ENCODE peak calls at places on chromosomes 12 and 14, in nine cellular contexts. R is fibroblast of lung, V is Panc1, K is coronary artery, M is hepatocyte, O is tibial nerve, T is GM10248, Z is mesothelial cell of epicardium, Q is astrocyte of the spinal cord. W is an unnamed sample.

GRCh38 chr12:132480620-132481132 is 9.3 kb upstream of the FBRSL1 start:
- DNase-seq in Q (no peak), M (no peak), T (no peak), V (no peak), Z (no peak), R (no peak), O (no peak), K (no peak), W (no peak)

GRCh38 chr12:25806271-25806670 is 152.2 kb upstream of the RASSF8 start:
- DNase-seq in K (no peak), T (no peak), Q (peak), O (no peak), V (no peak), R (peak), Z (no peak), M (no peak), W (no peak)

GRCh38 chr14:89674906-89675305 is 257.9 kb upstream of the FOXN3 start:
- DNase-seq in M (no peak), Q (no peak), Z (no peak), V (no peak), K (no peak), R (no peak), O (no peak), T (no peak), W (no peak)

GRCh38 chr12:8035440-8036010 is 3.0 kb downstream of the FOXJ2 start:
- DNase-seq in K (no peak), T (no peak), Q (no peak), R (no peak), V (no peak), Z (no peak), O (no peak), M (peak), W (no peak)

GRCh38 chr12:6268484-6269157 is 41.9 kb upstream of the PLEKHG6 start:
- DNase-seq in T (no peak), V (no peak), M (no peak), O (no peak), Q (no peak), R (no peak), Z (no peak), K (no peak), W (no peak)

GRCh38 chr12:43576162-43576561 is 24.2 kb upstream of the ADAMTS20 start:
- DNase-seq in V (no peak), R (no peak), M (no peak), T (no peak), Q (no peak), Z (no peak), K (no peak), O (no peak), W (no peak)

GRCh38 chr14:95531473-95531872 is 3.4 kb upstream of the GLRX5 start:
- DNase-seq in K (no peak), Q (peak), R (peak), O (no peak), V (no peak), M (no peak), Z (no peak), T (no peak), W (no peak)

GRCh38 chr12:6361834-6362233 is 13.5 kb downstream of the SCNN1A start:
- DNase-seq in M (no peak), Q (peak), Z (no peak), R (peak), O (no peak), V (no peak), T (no peak), K (peak), W (no peak)

GRCh38 chr12:26011099-26011498 is 52.6 kb downstream of the RASSF8 start:
- DNase-seq in Q (peak), V (no peak), M (no peak), Z (no peak), R (peak), T (no peak), K (no peak), O (peak), W (no peak)

GRCh38 chr12:25386823-25387134 is 136.1 kb upstream of the KRAS start:
- DNase-seq in R (no peak), T (no peak), M (no peak), Z (no peak), Q (no peak), K (peak), O (peak), V (no peak), W (no peak)

GRCh38 chr14:65359503-65359902 is 53.0 kb upstream of the FUT8 start:
- DNase-seq in V (no peak), Z (no peak), O (no peak), R (peak), T (no peak), K (no peak), M (no peak), Q (no peak), W (no peak)

GRCh38 chr14:83294941-83295340 is 1761.3 kb upstream of the SEL1L start:
- DNase-seq in T (no peak), K (no peak), O (no peak), M (no peak), Z (no peak), V (no peak), R (peak), Q (peak), W (no peak)

GRCh38 chr12:87302126-87302732 is 727.0 kb downstream of the C12orf50 start:
- DNase-seq in R (no peak), M (no peak), V (no peak), Z (no peak), O (no peak), K (no peak), T (no peak), Q (no peak), W (no peak)

GRCh38 chr14:20262642-20263128 is 23.6 kb downstream of the OR11H4 start:
- DNase-seq in O (no peak), K (no peak), Z (no peak), R (peak), M (no peak), V (no peak), T (no peak), Q (no peak), W (no peak)

GRCh38 chr12:1093166-1093751 is 102.2 kb downstream of the ERC1 start:
- DNase-seq in M (peak), K (no peak), O (peak), Q (peak), V (no peak), R (peak), T (peak), Z (no peak), W (peak)

GRCh38 chr12:48934312-48934706 is 9.0 kb upstream of the FKBP11 start:
- DNase-seq in Z (no peak), Q (no peak), M (no peak), R (no peak), K (no peak), V (no peak), O (no peak), T (no peak), W (no peak)

DNA sequence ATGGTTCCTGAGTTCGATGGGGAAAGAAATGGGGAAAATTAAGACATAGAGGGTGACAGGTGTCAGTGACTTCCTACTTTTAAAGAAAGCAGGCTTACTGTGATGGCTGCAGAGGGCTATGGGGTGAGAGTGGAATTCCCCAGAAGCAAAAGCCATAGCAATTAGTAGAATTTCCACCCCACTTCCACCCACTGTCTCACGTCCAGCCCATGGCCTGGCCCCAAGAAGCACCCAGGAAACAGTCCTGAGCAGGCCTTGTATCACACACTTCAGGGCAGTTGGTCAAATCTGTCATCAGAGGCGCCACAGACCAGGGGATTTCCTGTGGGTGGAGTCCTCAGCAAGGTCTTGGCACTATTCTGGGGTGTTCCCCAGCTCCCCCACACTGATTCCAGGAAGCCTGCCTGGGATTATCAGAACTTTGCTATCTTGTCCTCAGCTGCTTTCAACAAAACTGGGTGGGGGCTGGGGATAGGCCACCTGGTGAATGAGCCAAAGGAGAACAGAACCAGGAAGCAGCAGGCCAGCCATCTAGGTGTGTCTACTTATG is 120.1 kb upstream of the CCND2 start:
- DNase-seq in V (no peak), K (no peak), R (no peak), Z (no peak), O (no peak), T (peak), M (no peak), Q (no peak), W (peak)
- TF ChIP-seq CTCF in V (no peak), K (no peak), R (no peak), Z (no peak), O (no peak), T (peak), M (no peak), Q (no peak), W (no peak)

GRCh38 chr12:46351138-46351537 is 21.4 kb downstream of the SLC38A2 start:
- DNase-seq in Q (no peak), O (no peak), V (no peak), Z (no peak), M (no peak), R (no peak), T (no peak), K (no peak), W (no peak)

GRCh38 chr12:46356655-46357437 is 15.7 kb downstream of the SLC38A2 start:
- DNase-seq in V (no peak), T (no peak), M (no peak), R (no peak), K (no peak), O (no peak), Z (no peak), Q (no peak), W (no peak)

GRCh38 chr12:46351861-46352595 is 20.5 kb downstream of the SLC38A2 start:
- DNase-seq in O (no peak), R (peak), K (no peak), M (no peak), Z (no peak), T (no peak), V (no peak), Q (no peak), W (no peak)

GRCh38 chr12:46354799-46355194 is 17.8 kb downstream of the SLC38A2 start:
- DNase-seq in O (no peak), V (no peak), Q (no peak), M (no peak), R (no peak), T (no peak), Z (no peak), K (no peak), W (no peak)

DNA sequence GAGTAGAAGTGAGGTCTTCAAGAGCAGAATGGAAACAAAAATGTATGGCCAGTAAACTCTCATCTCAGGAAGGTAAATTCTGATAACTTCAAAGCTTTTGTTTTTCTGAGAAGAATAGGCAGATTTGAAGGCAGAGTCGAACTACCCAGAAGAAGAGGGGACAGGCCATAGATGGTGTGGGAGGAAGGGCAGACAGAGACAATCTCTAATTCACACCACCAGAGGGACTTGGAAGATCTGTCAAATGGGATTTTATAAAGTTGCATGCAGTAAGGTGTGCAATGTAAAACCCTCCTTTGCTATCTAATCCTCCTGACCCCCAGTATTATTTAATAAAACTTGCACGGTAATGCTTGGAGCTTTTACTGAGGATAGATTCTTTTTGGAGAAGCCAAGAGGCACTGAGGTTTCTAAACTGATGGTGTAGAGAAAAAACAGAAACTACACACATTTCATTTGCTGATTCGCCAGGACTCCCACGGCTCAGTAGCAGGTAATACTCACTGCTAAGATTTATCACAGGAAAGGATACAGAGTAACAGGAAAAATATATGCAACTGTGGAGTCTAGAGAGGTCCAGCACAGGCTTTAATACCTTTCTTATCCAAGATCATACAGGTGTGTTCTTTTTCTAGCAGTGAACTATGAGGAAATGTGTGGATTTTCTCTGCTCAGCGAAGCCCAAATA is 18.3 kb downstream of the SLC38A2 start:
- DNase-seq in V (no peak), R (no peak), Z (no peak), T (no peak), O (no peak), K (no peak), M (no peak), Q (no peak), W (no peak)
- TF ChIP-seq CTCF in V (peak), R (no peak), Z (no peak), T (no peak), O (no peak), K (no peak), M (no peak), Q (no peak), W (no peak)

DNA sequence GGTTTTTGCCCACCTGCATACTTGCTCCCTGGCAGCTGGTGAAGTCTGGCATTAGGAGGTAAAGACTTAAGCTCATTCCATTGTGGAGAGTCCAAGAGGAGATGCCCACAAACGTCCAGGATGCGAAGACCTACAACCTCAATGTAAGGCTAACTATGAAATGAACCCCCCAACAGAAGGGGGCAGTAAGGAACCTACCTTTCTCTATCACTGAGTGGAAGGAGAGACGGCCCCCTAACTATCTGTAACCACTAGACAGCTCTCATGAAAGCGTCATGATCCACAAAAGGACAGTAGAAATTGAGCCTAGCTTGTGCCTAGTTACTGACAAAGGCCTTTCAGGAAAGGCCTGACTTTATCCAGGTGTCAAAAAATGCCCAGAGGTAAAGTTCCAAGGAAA is 55.3 kb downstream of the ZFYVE21 start:
- DNase-seq in V (no peak), M (no peak), K (no peak), Z (no peak), T (no peak), O (no peak), R (no peak), Q (no peak), W (no peak)
- TF ChIP-seq CTCF in V (no peak), M (no peak), K (no peak), Z (no peak), T (no peak), O (no peak), R (no peak), Q (no peak), W (no peak)

GRCh38 chr14:63308723-63309317 is 9.9 kb downstream of the GPHB5 start:
- DNase-seq in Q (no peak), T (peak), M (peak), R (peak), V (no peak), O (no peak), K (no peak), Z (no peak), W (peak)
- TF ChIP-seq CTCF in Q (peak), T (peak), M (peak), R (peak), V (peak), O (no peak), K (no peak), Z (peak), W (peak)

DNA sequence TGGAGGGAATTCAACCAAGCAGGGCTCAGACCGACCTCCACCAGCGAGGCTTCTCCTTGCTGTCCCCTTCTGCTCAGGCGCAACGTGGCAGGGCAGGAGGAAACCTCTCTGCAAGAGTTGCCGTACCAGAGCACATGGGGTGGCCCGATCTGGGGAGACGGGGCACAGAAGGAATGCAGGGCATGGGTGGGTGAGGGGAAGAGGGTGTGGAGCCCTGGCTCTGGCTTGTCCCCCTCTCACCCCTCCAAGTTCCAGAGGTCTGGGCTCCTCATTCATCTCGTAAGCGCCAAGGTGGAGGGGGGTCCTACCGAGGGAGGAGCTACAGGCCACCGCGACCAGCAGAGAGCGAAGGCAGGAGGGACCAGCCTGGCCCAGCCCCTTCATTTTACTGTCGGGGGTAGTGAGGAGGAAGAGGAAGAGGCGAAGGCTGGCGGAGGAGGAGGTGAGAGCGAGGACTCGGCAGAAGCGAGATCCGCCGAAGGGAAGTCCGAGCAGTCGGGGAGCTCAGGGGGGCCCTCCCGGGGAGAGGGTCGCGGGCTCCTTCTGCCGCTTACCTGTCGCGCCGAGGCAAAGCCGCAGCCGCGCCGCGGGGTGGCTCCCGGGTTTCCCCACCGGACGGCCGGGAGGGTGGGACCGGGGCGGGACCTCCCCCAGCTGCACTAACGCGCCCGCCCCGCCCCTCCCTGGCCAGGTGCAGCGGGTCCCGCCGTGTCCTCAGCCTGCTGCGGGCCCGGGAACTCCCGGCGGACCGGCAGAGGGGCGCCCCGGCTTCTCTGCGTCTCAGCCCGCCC is at the start of gene GALNT6:
- DNase-seq in V (no peak), M (peak), T (peak), Z (peak), Q (no peak), O (no peak), K (no peak), R (no peak), W (peak)
- TF ChIP-seq CTCF in V (no peak), M (no peak), T (no peak), Z (no peak), Q (no peak), O (no peak), K (no peak), R (no peak), W (no peak)

GRCh38 chr12:57110189-57111045 is 745 bp downstream of the STAT6 start:
- DNase-seq in O (peak), Z (peak), M (peak), K (no peak), R (peak), Q (no peak), T (peak), V (no peak), W (peak)
- TF ChIP-seq CTCF in O (peak), Z (no peak), M (peak), K (no peak), R (no peak), Q (no peak), T (no peak), V (no peak), W (no peak)

GRCh38 chr14:55864890-55865655 is 253.1 kb upstream of the PELI2 start:
- DNase-seq in Z (no peak), O (no peak), K (no peak), R (no peak), T (peak), M (no peak), V (no peak), Q (no peak), W (no peak)
- TF ChIP-seq CTCF in Z (no peak), O (no peak), K (no peak), R (no peak), T (no peak), M (no peak), V (peak), Q (peak), W (peak)

GRCh38 chr14:99465288-99465687 is 15.4 kb downstream of the SETD3 start:
- DNase-seq in M (no peak), R (no peak), Q (no peak), K (no peak), Z (no peak), V (no peak), T (no peak), O (no peak), W (no peak)
- TF ChIP-seq CTCF in M (no peak), R (no peak), Q (no peak), K (no peak), Z (no peak), V (no peak), T (no peak), O (no peak), W (no peak)

DNA sequence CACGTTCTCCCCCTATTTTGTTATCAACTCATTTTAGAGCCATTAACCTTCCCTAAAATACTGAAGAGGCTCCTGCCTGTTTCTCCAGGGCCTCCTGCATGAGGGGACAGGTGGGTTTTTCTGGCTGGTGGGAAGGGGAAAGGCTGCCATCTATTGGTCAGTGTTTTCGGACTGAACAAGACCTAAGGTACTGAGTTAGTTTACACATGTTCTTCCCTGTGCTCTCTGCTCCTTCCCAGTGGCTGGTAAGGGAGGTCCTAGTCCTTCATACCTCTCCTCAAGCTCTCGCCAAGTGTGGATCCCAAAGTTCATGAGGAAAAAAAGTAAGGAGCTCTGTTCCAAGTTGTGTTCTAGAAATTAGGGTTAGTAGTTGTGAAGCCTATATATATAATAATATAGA is 357.5 kb downstream of the FSCB start:
- DNase-seq in M (peak), O (no peak), K (no peak), Z (no peak), R (peak), Q (no peak), T (no peak), V (no peak), W (no peak)
- TF ChIP-seq CTCF in M (peak), O (no peak), K (no peak), Z (no peak), R (peak), Q (peak), T (no peak), V (peak), W (no peak)

GRCh38 chr14:92951261-92951660 is 28.3 kb downstream of the CHGA start:
- DNase-seq in R (no peak), V (no peak), O (no peak), K (no peak), Z (no peak), T (no peak), M (no peak), Q (no peak), W (no peak)

GRCh38 chr14:92949496-92950192 is 26.7 kb downstream of the CHGA start:
- DNase-seq in Z (no peak), O (no peak), Q (no peak), T (no peak), K (no peak), M (no peak), V (no peak), R (no peak), W (no peak)

GRCh38 chr14:92948647-92949046 is 25.7 kb downstream of the CHGA start:
- DNase-seq in V (no peak), K (no peak), T (no peak), Z (no peak), R (no peak), M (no peak), O (no peak), Q (no peak), W (no peak)

GRCh38 chr14:92950773-92951172 is 27.8 kb downstream of the CHGA start:
- DNase-seq in T (no peak), Q (no peak), M (no peak), Z (no peak), O (no peak), K (no peak), V (no peak), R (no peak), W (no peak)

DNA sequence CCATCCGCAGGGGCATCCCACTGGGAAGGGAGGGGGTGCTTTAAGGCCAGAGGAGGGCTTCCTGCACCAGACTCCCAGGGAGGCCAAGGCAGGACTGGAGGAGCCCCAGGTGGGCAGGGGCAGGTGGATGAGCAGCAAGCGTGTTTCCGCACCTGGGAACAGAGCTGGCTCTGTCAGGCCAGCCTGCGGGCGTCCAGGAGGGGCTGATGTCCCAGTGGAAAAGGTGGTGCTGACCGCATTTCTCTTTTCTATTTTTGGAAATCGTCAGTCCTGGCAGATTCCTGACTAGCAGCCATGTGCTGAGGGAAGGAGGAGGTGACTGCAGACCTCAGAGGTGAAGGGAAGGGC is 27.2 kb downstream of the CHGA start:
- DNase-seq in T (no peak), R (no peak), V (no peak), M (no peak), O (no peak), K (no peak), Z (no peak), Q (no peak), W (no peak)
- TF ChIP-seq CTCF in T (no peak), R (no peak), V (no peak), M (no peak), O (no peak), K (no peak), Z (no peak), Q (no peak), W (no peak)